ENCODE peak calls at places on chromosome 15, in eight cellular contexts. J is activated CD8-positive, alpha-beta memory T cell treated with anti-CD3 and anti-CD28 coated beads for 48 hours; H is WTC11; Y is EL; I is AG04450; A is stimulated activated CD8-positive, alpha-beta memory T cell treated with anti-CD3 and anti-CD28 coated beads, Interleukin-12 subunit alpha, Interleukin-12 subunit beta, amount 100 ng/mL, for 1 hour; Q is GM23338; P is stimulated activated naive CD8-positive, alpha-beta T cell treated with anti-CD3 and anti-CD28 coated beads, Interleukin-15, Interleukin-2, amounts not matched to agents 100 U/mL and 50 U/mL, for 24 hours. T is an unnamed sample.

GRCh38 chr15:62879770-62880169 is 162.8 kb upstream of the TPM1 start:
- DNase-seq in J (no peak), H (no peak), Y (no peak), I (no peak), A (no peak), Q (no peak), P (no peak), T (no peak)

GRCh38 chr15:35243758-35244157 is 158.7 kb upstream of the NANOGP8 start:
- DNase-seq in J (no peak), H (no peak), Y (peak), I (no peak), A (no peak), Q (no peak), P (no peak), T (no peak)

GRCh38 chr15:98075441-98075840 is 114.9 kb downstream of the ARRDC4 start:
- DNase-seq in J (no peak), H (no peak), Y (no peak), I (no peak), A (no peak), Q (no peak), P (no peak), T (no peak)

GRCh38 chr15:84891339-84891738 is 6.9 kb downstream of the SLC28A1 start:
- DNase-seq in J (no peak), H (no peak), Y (no peak), I (no peak), A (no peak), Q (no peak), P (no peak), T (no peak)

GRCh38 chr15:40545457-40545856 is 19.4 kb downstream of the CCDC32 start:
- DNase-seq in J (no peak), H (no peak), Y (no peak), I (no peak), A (no peak), Q (peak), P (no peak), T (no peak)

GRCh38 chr15:68719676-68720075 is 101.0 kb downstream of the ANP32A start:
- DNase-seq in J (no peak), H (no peak), Y (no peak), I (no peak), A (no peak), Q (no peak), P (no peak), T (no peak)

GRCh38 chr15:98954411-98954810 is 53.2 kb downstream of the PGPEP1L start:
- DNase-seq in J (no peak), H (no peak), Y (peak), I (peak), A (no peak), Q (no peak), P (no peak), T (peak)

GRCh38 chr15:35141743-35142356 is 56.8 kb upstream of the NANOGP8 start:
- DNase-seq in J (no peak), H (no peak), Y (peak), I (peak), A (no peak), Q (no peak), P (no peak), T (no peak)

GRCh38 chr15:46751303-46751702 is 966.0 kb upstream of the SEMA6D start:
- DNase-seq in J (no peak), H (no peak), Y (no peak), I (no peak), A (no peak), Q (no peak), P (no peak), T (no peak)

GRCh38 chr15:98658831-98659699 is 10.7 kb downstream of the IGF1R start:
- DNase-seq in J (no peak), H (no peak), Y (peak), I (no peak), A (peak), Q (peak), P (peak), T (no peak)

GRCh38 chr15:50148362-50148963 is 29.4 kb upstream of the ATP8B4 start:
- DNase-seq in J (no peak), H (peak), Y (peak), I (peak), A (no peak), Q (peak), P (no peak), T (no peak)

GRCh38 chr15:76517910-76518309 is 181.3 kb downstream of the ISL2 start:
- DNase-seq in J (no peak), H (no peak), Y (no peak), I (no peak), A (no peak), Q (peak), P (no peak), T (no peak)

GRCh38 chr15:96354731-96355560 is 24.4 kb downstream of the NR2F2 start:
- DNase-seq in J (no peak), H (no peak), Y (peak), I (no peak), A (no peak), Q (no peak), P (no peak), T (no peak)

GRCh38 chr15:93018574-93018973 is 70.4 kb downstream of the RGMA start:
- DNase-seq in J (no peak), H (no peak), Y (no peak), I (no peak), A (no peak), Q (peak), P (no peak), T (no peak)

GRCh38 chr15:63461230-63461629 is 43.2 kb upstream of the USP3 start:
- DNase-seq in J (no peak), H (peak), Y (no peak), I (no peak), A (no peak), Q (peak), P (no peak), T (no peak)

GRCh38 chr15:33007295-33007855 is 187.1 kb downstream of the FMN1 start:
- DNase-seq in J (no peak), H (no peak), Y (peak), I (no peak), A (no peak), Q (peak), P (no peak), T (no peak)

GRCh38 chr15:64101018-64101417 is 5.2 kb downstream of the SNX1 start:
- DNase-seq in J (no peak), H (no peak), Y (no peak), I (no peak), A (no peak), Q (no peak), P (no peak), T (no peak)

GRCh38 chr15:60179786-60180391 is 175.8 kb downstream of the FOXB1 start:
- DNase-seq in J (no peak), H (no peak), Y (peak), I (peak), A (no peak), Q (peak), P (peak), T (no peak)

GRCh38 chr15:82122754-82123400 is 77.1 kb upstream of the MEX3B start:
- DNase-seq in J (no peak), H (no peak), Y (peak), I (peak), A (no peak), Q (no peak), P (no peak), T (peak)

GRCh38 chr15:99105516-99106341 is 849 bp downstream of the SYNM start:
- DNase-seq in J (peak), H (peak), Y (peak), I (no peak), A (no peak), Q (peak), P (peak), T (no peak)

GRCh38 chr15:47218295-47218694 is 499.0 kb upstream of the SEMA6D start:
- DNase-seq in J (no peak), H (no peak), Y (no peak), I (no peak), A (no peak), Q (no peak), P (no peak), T (no peak)

GRCh38 chr15:77584201-77584600 is 48.5 kb downstream of the LINGO1 start:
- DNase-seq in J (no peak), H (peak), Y (no peak), I (no peak), A (no peak), Q (peak), P (no peak), T (peak)

GRCh38 chr15:73233623-73234022 is 135.1 kb downstream of the HCN4 start:
- DNase-seq in J (no peak), H (no peak), Y (no peak), I (no peak), A (no peak), Q (no peak), P (no peak), T (no peak)

GRCh38 chr15:62895139-62895866 is 147.2 kb upstream of the TPM1 start:
- DNase-seq in J (no peak), H (no peak), Y (peak), I (peak), A (no peak), Q (no peak), P (no peak), T (no peak)

GRCh38 chr15:98063871-98064270 is 103.4 kb downstream of the ARRDC4 start:
- DNase-seq in J (no peak), H (no peak), Y (no peak), I (no peak), A (no peak), Q (no peak), P (no peak), T (no peak)

GRCh38 chr15:29449136-29449535 is 179.5 kb upstream of the NSMCE3 start:
- DNase-seq in J (no peak), H (peak), Y (no peak), I (no peak), A (no peak), Q (peak), P (peak), T (peak)

GRCh38 chr15:70447927-70448698 is 315.2 kb downstream of the UACA start:
- DNase-seq in J (peak), H (no peak), Y (no peak), I (no peak), A (peak), Q (peak), P (peak), T (peak)

GRCh38 chr15:41773729-41774061 is 589 bp upstream of the MAPKBP1 start:
- DNase-seq in J (no peak), H (no peak), Y (no peak), I (no peak), A (no peak), Q (no peak), P (no peak), T (no peak)

GRCh38 chr15:36951747-36952247 is 148.6 kb downstream of the MEIS2 start:
- DNase-seq in J (no peak), H (no peak), Y (peak), I (no peak), A (no peak), Q (no peak), P (no peak), T (no peak)

GRCh38 chr15:72339777-72340177 is 19.8 kb upstream of the CELF6 start:
- DNase-seq in J (no peak), H (no peak), Y (peak), I (peak), A (no peak), Q (no peak), P (no peak), T (no peak)

GRCh38 chr15:50138391-50138790 is 19.4 kb upstream of the ATP8B4 start:
- DNase-seq in J (no peak), H (no peak), Y (no peak), I (no peak), A (no peak), Q (peak), P (no peak), T (no peak)

GRCh38 chr15:49064281-49064653 is 18.0 kb upstream of the SECISBP2L start:
- DNase-seq in J (no peak), H (no peak), Y (no peak), I (no peak), A (no peak), Q (no peak), P (no peak), T (no peak)

GRCh38 chr15:85706779-85707518 is 87.8 kb downstream of the KLHL25 start:
- DNase-seq in J (no peak), H (no peak), Y (peak), I (no peak), A (no peak), Q (no peak), P (peak), T (no peak)

GRCh38 chr15:98843844-98844243 is 163.7 kb downstream of the PGPEP1L start:
- DNase-seq in J (no peak), H (no peak), Y (no peak), I (no peak), A (no peak), Q (no peak), P (no peak), T (no peak)

GRCh38 chr15:73965094-73965729 is 26.9 kb downstream of the STOML1 start:
- DNase-seq in J (no peak), H (peak), Y (no peak), I (no peak), A (no peak), Q (peak), P (peak), T (peak)

GRCh38 chr15:25240461-25241021 is 198.3 kb downstream of the UBE3A start:
- DNase-seq in J (no peak), H (no peak), Y (no peak), I (no peak), A (no peak), Q (no peak), P (no peak), T (peak)

GRCh38 chr15:33125883-33126535 is 68.5 kb downstream of the FMN1 start:
- DNase-seq in J (no peak), H (no peak), Y (no peak), I (no peak), A (no peak), Q (no peak), P (no peak), T (no peak)

GRCh38 chr15:27059610-27060202 is 88.7 kb downstream of the GABRG3 start:
- DNase-seq in J (no peak), H (peak), Y (peak), I (no peak), A (no peak), Q (peak), P (peak), T (no peak)

GRCh38 chr15:55619783-55620182 is 31.6 kb upstream of the PYGO1 start:
- DNase-seq in J (no peak), H (no peak), Y (no peak), I (no peak), A (no peak), Q (no peak), P (no peak), T (no peak)

T was measured in RWPE2.